ENCODE peak calls at places on chromosomes 12 and 14, in six cellular contexts. X is GM04504, T is NCI-H2029, B is glutamatergic neuron, U is dorsolateral prefrontal cortex, P is endothelial cell. V is an unnamed sample.

GRCh38 chr14:81147140-81147897 is 73.4 kb downstream of the GTF2A1 start:
- DNase-seq in P (no peak), B (no peak), T (no peak), X (no peak), U (no peak), V (no peak)

GRCh38 chr14:22333408-22334274 is 255.4 kb downstream of the DAD1 start:
- DNase-seq in P (no peak), X (peak), B (no peak), U (no peak), T (peak), V (no peak)

GRCh38 chr12:5807090-5807414 is 138.0 kb downstream of the ANO2 start:
- DNase-seq in B (no peak), P (no peak), X (no peak), U (no peak), T (no peak), V (no peak)

GRCh38 chr14:24692382-24693352 is 58.7 kb upstream of the GZMB start:
- DNase-seq in P (no peak), X (no peak), T (no peak), U (no peak), B (no peak), V (peak)

GRCh38 chr14:105711841-105712460 is 185.6 kb downstream of the TMEM121 start:
- DNase-seq in P (no peak), T (no peak), B (no peak), U (no peak), X (no peak), V (no peak)

GRCh38 chr12:33427071-33427470 is 12.5 kb downstream of the SYT10 start:
- DNase-seq in T (peak), P (no peak), U (no peak), B (no peak), X (no peak), V (no peak)

GRCh38 chr14:85572845-85573244 is 42.9 kb downstream of the FLRT2 start:
- DNase-seq in U (no peak), P (no peak), T (no peak), B (no peak), X (peak), V (no peak)

GRCh38 chr12:44930972-44931600 is 55.0 kb upstream of the NELL2 start:
- DNase-seq in T (peak), U (no peak), B (no peak), P (no peak), X (peak), V (peak)

GRCh38 chr14:71488703-71489141 is 443.5 kb upstream of the RGS6 start:
- DNase-seq in T (no peak), B (no peak), U (no peak), X (no peak), P (no peak), V (no peak)

GRCh38 chr14:25026476-25027137 is 23.3 kb downstream of the STXBP6 start:
- DNase-seq in T (no peak), P (no peak), B (no peak), U (no peak), X (no peak), V (no peak)

GRCh38 chr14:58501214-58501816 is 73.8 kb downstream of the KIAA0586 start:
- DNase-seq in B (no peak), P (peak), T (peak), U (no peak), X (peak), V (peak)

GRCh38 chr12:77064891-77065360 is 443 bp downstream of the E2F7 start:
- DNase-seq in P (no peak), T (no peak), B (no peak), X (no peak), U (no peak), V (peak)

GRCh38 chr14:52051251-52051650 is 17.6 kb downstream of the NID2 start:
- DNase-seq in X (no peak), U (no peak), P (no peak), B (no peak), T (no peak), V (no peak)

GRCh38 chr14:91614187-91614586 is 104.1 kb upstream of the PPP4R3A start:
- DNase-seq in P (no peak), T (no peak), X (no peak), U (no peak), B (no peak), V (no peak)

GRCh38 chr14:36452850-36453249 is 67.2 kb downstream of the NKX2-1 start:
- DNase-seq in X (no peak), T (no peak), U (no peak), P (no peak), B (peak), V (no peak)

GRCh38 chr14:35261774-35262173 is 30.4 kb upstream of the PSMA6 start:
- DNase-seq in B (no peak), T (no peak), X (no peak), P (no peak), U (no peak), V (no peak)

GRCh38 chr14:63039800-63040380 is 5.4 kb downstream of the KCNH5 start:
- DNase-seq in X (no peak), B (no peak), U (no peak), P (no peak), T (no peak), V (no peak)

GRCh38 chr12:54159140-54159539 is 29.6 kb downstream of the SMUG1 start:
- DNase-seq in X (no peak), P (peak), B (peak), U (no peak), T (peak), V (no peak)

GRCh38 chr14:104799239-104799599 is 1.7 kb upstream of the ZBTB42 start:
- DNase-seq in B (peak), X (no peak), T (no peak), P (no peak), U (no peak), V (no peak)

GRCh38 chr12:121709478-121709890 is 3.1 kb upstream of the TMEM120B start:
- DNase-seq in B (no peak), X (no peak), T (no peak), U (no peak), P (no peak), V (no peak)

GRCh38 chr12:95304673-95305198 is 87.1 kb downstream of the VEZT start:
- DNase-seq in B (no peak), T (no peak), X (no peak), U (no peak), P (no peak), V (no peak)

V was measured in immature natural killer cell.